ENCODE peak calls at places on chromosomes 7 and 10, in nine cellular contexts. E, F, C, U, D, M, A, R and G are unnamed samples.

GRCh38 chr7:66013938-66014337 is 31.9 kb upstream of the GUSB start:
- DNase-seq in D (peak), A (peak), U (no peak), R (no peak), M (peak), F (peak), E (peak), C (no peak), G (no peak)

GRCh38 chr7:33854951-33855350 is 50.4 kb upstream of the BMPER start:
- DNase-seq in M (no peak), C (no peak), F (no peak), R (no peak), E (peak), A (peak), D (peak), U (no peak), G (no peak)

GRCh38 chr10:110324201-110324804 is 19.6 kb upstream of the SMNDC1 start:
- DNase-seq in R (no peak), E (no peak), M (no peak), D (peak), U (peak), A (no peak), F (no peak), C (no peak), G (no peak)

GRCh38 chr7:139731802-139732470 is 45.9 kb downstream of the HIPK2 start:
- DNase-seq in E (peak), M (no peak), R (no peak), C (peak), A (peak), U (peak), F (peak), D (peak), G (no peak)

GRCh38 chr10:3887885-3888476 is 103.0 kb upstream of the KLF6 start:
- DNase-seq in M (no peak), C (peak), F (no peak), R (no peak), A (peak), D (peak), E (peak), U (peak), G (no peak)

GRCh38 chr10:121990015-121990677 is 1.2 kb downstream of the TACC2 start:
- DNase-seq in M (no peak), R (no peak), A (no peak), C (no peak), F (no peak), E (no peak), D (no peak), U (no peak), G (no peak)

GRCh38 chr10:6729071-6729773 is 149.1 kb upstream of the PRKCQ start:
- DNase-seq in M (no peak), E (peak), R (no peak), A (peak), F (no peak), D (peak), U (no peak), C (no peak), G (no peak)

GRCh38 chr10:89684604-89685003 is 16.8 kb upstream of the KIF20B start:
- DNase-seq in F (no peak), C (no peak), U (no peak), M (no peak), D (peak), E (peak), A (peak), R (no peak), G (no peak)

GRCh38 chr10:11856678-11857077 is 33.5 kb downstream of the PROSER2 start:
- DNase-seq in C (no peak), D (no peak), A (no peak), R (no peak), U (no peak), E (no peak), F (peak), M (no peak), G (no peak)

DNA sequence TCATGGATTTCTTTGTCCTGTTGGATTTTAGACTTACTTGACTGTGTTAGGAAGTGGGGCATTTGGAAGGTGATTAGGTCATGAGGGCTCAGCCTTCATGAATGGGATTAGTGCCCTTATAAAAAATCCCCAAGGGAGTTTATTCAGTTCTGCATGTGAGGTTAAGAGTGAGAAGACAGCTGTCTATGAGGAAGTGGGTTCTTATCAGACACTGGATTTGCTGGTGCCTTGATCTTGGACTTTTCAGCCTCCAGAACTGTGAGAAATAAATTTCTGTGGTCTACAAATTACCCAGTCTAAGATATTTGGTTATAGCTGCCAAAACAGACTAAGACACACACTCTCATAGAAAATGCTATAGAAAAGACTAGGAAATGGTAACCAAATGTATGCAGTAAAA is 724.7 kb upstream of the FZD8 start:
- DNase-seq in M (no peak), D (no peak), A (no peak), U (no peak), R (no peak), C (no peak), F (no peak), E (no peak), G (no peak)
- TF ChIP-seq CTCF in M (no peak), D (no peak), A (no peak), U (no peak), R (no peak), C (no peak), F (no peak), E (no peak), G (no peak)

GRCh38 chr10:59700709-59701108 is 8.9 kb downstream of the SLC16A9 start:
- DNase-seq in F (no peak), E (no peak), U (no peak), R (no peak), C (no peak), M (peak), D (no peak), A (no peak), G (no peak)
- TF ChIP-seq CTCF in F (no peak), E (no peak), U (no peak), R (no peak), C (no peak), M (no peak), D (no peak), A (no peak), G (no peak)

GRCh38 chr10:59180689-59181270 is 4.3 kb downstream of the PHYHIPL start:
- DNase-seq in M (no peak), F (no peak), E (no peak), U (no peak), R (no peak), D (no peak), A (no peak), C (no peak), G (no peak)
- TF ChIP-seq CTCF in M (no peak), F (no peak), E (no peak), U (no peak), R (no peak), D (no peak), A (no peak), C (no peak), G (no peak)

GRCh38 chr7:31175672-31176071 is 123.6 kb downstream of the ADCYAP1R1 start:
- DNase-seq in R (no peak), E (no peak), U (no peak), M (no peak), D (no peak), F (no peak), A (no peak), C (no peak), G (no peak)
- TF ChIP-seq CTCF in R (peak), E (no peak), U (no peak), M (no peak), D (no peak), F (no peak), A (no peak), C (no peak), G (peak)

GRCh38 chr10:28250782-28251181 is 52.1 kb downstream of the MPP7 start:
- DNase-seq in U (no peak), D (peak), A (peak), R (no peak), E (no peak), C (no peak), M (no peak), F (no peak), G (no peak)
- TF ChIP-seq CTCF in U (no peak), D (peak), A (peak), R (peak), E (peak), C (peak), M (peak), F (peak), G (peak)

DNA sequence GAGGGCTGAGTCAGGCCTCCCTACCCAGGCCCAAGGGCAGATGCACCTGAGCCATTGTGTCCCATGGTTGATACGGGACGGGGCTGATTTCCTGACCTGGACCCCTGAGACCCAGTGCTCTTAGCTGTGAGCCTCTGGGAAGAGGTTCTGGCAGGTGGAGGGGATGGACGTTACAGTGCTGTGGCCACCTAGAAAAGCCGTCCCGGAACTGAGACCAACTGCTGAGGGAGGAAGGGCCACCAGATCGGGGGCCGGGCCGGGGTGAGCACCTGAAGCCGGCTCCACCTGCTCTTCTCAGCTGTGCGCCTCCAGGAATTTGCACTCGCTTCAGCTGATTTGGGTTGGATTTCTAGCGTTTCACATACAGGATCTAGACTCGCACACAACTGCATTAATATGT is 35.4 kb downstream of the CHST12 start:
- DNase-seq in E (no peak), M (no peak), A (no peak), U (peak), C (no peak), D (no peak), R (no peak), F (no peak), G (no peak)
- TF ChIP-seq CTCF in E (no peak), M (no peak), A (no peak), U (no peak), C (no peak), D (no peak), R (no peak), F (no peak), G (no peak)

GRCh38 chr7:32039000-32039756 is 31.0 kb downstream of the PDE1C start:
- DNase-seq in F (no peak), C (no peak), R (no peak), M (peak), A (no peak), E (no peak), U (no peak), D (no peak), G (no peak)
- TF ChIP-seq CTCF in F (no peak), C (no peak), R (peak), M (no peak), A (no peak), E (no peak), U (no peak), D (no peak), G (no peak)